ENCODE peak calls at places on chromosomes 11 and 22, in ten cellular contexts. W, K, N, Z, S, M, J, R, B and Y are unnamed samples.

GRCh38 chr11:1827095-1827797 is 7.5 kb upstream of the SYT8 start:
- DNase-seq in W (peak; percentile 90), K (no peak), N (no peak), Z (peak; percentile 58), S (peak; percentile 92), M (peak; percentile 73), J (peak; percentile 66), R (peak; percentile 73), B (peak; percentile 15), Y (peak; percentile 98)

GRCh38 chr22:49767355-49768062 is 60.2 kb downstream of the BRD1 start:
- DNase-seq in W (peak; percentile 59), K (no peak), N (no peak), Z (peak; percentile 4), S (peak; percentile 61), M (peak; percentile 45), J (peak; percentile 51), R (peak; percentile 8), B (peak; percentile 7), Y (peak; percentile 61)

GRCh38 chr11:59755701-59756495 is 722 bp downstream of the STX3 start:
- DNase-seq in W (peak; percentile 82), K (peak; percentile 58), N (peak; percentile 83), Z (no peak), S (peak; percentile 88), M (peak; percentile 91), J (peak; percentile 70), R (peak; percentile 82), B (peak; percentile 65), Y (no peak)

GRCh38 chr11:35600439-35600838 is 17.8 kb upstream of the FJX1 start:
- DNase-seq in W (no peak), K (no peak), N (peak; percentile 22), Z (no peak), S (no peak), M (no peak), J (no peak), R (no peak), B (no peak), Y (no peak)

GRCh38 chr11:44568706-44569473 is 3.4 kb downstream of the CD82 start:
- DNase-seq in W (peak; percentile 81), K (peak; percentile 79), N (peak; percentile 45), Z (peak; percentile 93), S (peak; percentile 89), M (no peak), J (peak; percentile 98), R (peak; percentile 76), B (peak; percentile 79), Y (no peak)

GRCh38 chr22:36369922-36370781 is 17.6 kb downstream of the MYH9 start:
- DNase-seq in W (no peak), K (peak; percentile 41), N (no peak), Z (no peak), S (no peak), M (peak; percentile 79), J (no peak), R (peak; percentile 62), B (no peak), Y (no peak)

GRCh38 chr22:48566741-48567140 is 1260.9 kb downstream of the BRD1 start:
- DNase-seq in W (no peak), K (no peak), N (no peak), Z (no peak), S (no peak), M (no peak), J (no peak), R (no peak), B (no peak), Y (no peak)

GRCh38 chr11:8262552-8263108 is 1.0 kb downstream of the LMO1 start:
- DNase-seq in W (peak; percentile 32), K (no peak), N (peak; percentile 45), Z (no peak), S (peak; percentile 71), M (peak; percentile 55), J (peak; percentile 40), R (no peak), B (no peak), Y (no peak)

GRCh38 chr22:31631381-31631780 is 30.6 kb downstream of the PISD start:
- DNase-seq in W (no peak), K (no peak), N (no peak), Z (no peak), S (no peak), M (no peak), J (no peak), R (no peak), B (no peak), Y (no peak)

GRCh38 chr11:64065712-64066111 is 30.0 kb downstream of the FLRT1 start:
- DNase-seq in W (no peak), K (no peak), N (no peak), Z (no peak), S (no peak), M (no peak), J (no peak), R (no peak), B (no peak), Y (no peak)

GRCh38 chr22:23240639-23241389 is 60.5 kb downstream of the BCR start:
- DNase-seq in W (peak; percentile 44), K (peak; percentile 18), N (no peak), Z (no peak), S (no peak), M (no peak), J (no peak), R (no peak), B (no peak), Y (no peak)

GRCh38 chr11:17770917-17771316 is 36.3 kb downstream of the KCNC1 start:
- DNase-seq in W (no peak), K (no peak), N (no peak), Z (no peak), S (no peak), M (no peak), J (no peak), R (no peak), B (no peak), Y (no peak)
- TF ChIP-seq CTCF in W (peak; percentile 30), K (no peak), N (no peak), Z (no peak), S (no peak), M (no peak), J (peak; percentile 38), R (no peak), B (peak; percentile 19), Y (peak; percentile 45)

DNA sequence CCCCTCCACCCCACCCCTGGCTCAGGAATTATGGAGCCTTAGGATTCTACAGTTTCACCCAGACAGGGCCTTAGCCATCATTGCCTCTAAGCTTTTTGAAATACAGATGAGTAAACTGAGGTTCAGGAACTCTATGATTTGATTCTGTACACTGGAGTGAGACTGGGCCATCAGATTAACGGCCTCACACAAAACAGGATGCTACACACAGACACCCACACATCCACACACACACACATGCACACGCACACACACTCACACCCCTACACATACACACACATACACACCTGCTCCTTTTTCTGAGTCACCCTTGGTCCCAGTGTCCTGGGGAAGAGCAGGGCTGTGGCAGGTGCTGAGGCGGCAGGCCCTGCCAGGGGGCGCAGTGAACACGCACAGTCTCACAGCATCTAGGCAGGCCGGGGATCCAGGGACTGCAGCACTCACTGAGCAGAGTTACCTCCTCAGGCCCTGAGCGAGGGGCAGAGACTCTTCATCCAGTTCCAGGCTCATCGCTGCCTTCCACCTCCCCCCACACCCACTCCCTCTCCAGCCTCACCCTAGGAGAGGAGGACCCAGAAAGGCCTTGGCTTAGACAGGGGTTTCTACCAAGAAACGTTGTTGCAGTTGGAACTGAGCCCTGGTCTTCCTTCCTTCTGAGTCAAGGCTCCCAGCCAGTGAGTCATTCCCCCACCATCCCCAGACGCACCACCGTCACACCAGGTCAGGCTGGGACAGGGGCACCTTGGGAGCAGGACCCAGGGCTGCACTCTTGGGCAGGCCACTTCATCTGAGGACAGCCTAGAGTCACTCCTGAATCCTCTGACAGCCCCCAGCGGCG is 89.8 kb upstream of the PARVA start:
- DNase-seq in W (peak; percentile 90), K (no peak), N (peak; percentile 73), Z (peak; percentile 89), S (peak; percentile 96), M (no peak), J (peak; percentile 98), R (peak; percentile 65), B (peak; percentile 83), Y (peak; percentile 96)
- TF ChIP-seq CTCF in W (peak; percentile 81), K (no peak), N (peak; percentile 31), Z (peak; percentile 87), S (peak; percentile 26), M (peak; percentile 19), J (peak; percentile 76), R (no peak), B (peak; percentile 69), Y (peak; percentile 80)

DNA sequence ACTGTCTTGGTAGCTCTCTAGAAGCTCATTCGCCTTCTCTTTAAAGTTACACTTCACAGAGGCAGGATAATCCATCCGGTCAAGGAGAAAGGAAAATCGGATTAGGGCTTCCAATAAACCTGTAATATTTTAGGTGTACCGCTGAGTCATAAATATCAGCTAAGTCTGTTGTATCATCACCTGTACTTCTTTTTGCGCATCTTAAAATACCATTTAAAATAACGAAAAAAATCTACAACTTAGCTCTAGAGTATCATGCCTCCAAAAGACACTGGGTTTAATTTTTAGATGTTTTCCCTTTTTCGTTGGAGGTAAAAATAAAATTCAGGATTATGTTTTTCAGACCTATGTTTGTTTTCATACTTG is 41.5 kb upstream of the INCENP start:
- DNase-seq in W (no peak), K (no peak), N (no peak), Z (no peak), S (no peak), M (no peak), J (no peak), R (no peak), B (no peak), Y (no peak)
- TF ChIP-seq CTCF in W (no peak), K (no peak), N (no peak), Z (no peak), S (no peak), M (no peak), J (no peak), R (no peak), B (no peak), Y (no peak)

GRCh38 chr11:13141731-13142724 is 132.9 kb downstream of the RASSF10 start:
- DNase-seq in W (no peak), K (no peak), N (no peak), Z (no peak), S (no peak), M (no peak), J (no peak), R (peak; percentile 33), B (no peak), Y (no peak)

GRCh38 chr11:13149991-13150390 is 127.6 kb upstream of the BMAL1 start:
- DNase-seq in W (no peak), K (no peak), N (no peak), Z (no peak), S (no peak), M (no peak), J (no peak), R (no peak), B (no peak), Y (no peak)

GRCh38 chr11:13140873-13141655 is 131.9 kb downstream of the RASSF10 start:
- DNase-seq in W (peak; percentile 69), K (no peak), N (no peak), Z (peak; percentile 65), S (no peak), M (peak; percentile 52), J (no peak), R (no peak), B (no peak), Y (no peak)

GRCh38 chr11:13143486-13144297 is 133.9 kb upstream of the BMAL1 start:
- DNase-seq in W (peak; percentile 66), K (no peak), N (no peak), Z (no peak), S (no peak), M (peak; percentile 54), J (no peak), R (no peak), B (no peak), Y (no peak)

DNA sequence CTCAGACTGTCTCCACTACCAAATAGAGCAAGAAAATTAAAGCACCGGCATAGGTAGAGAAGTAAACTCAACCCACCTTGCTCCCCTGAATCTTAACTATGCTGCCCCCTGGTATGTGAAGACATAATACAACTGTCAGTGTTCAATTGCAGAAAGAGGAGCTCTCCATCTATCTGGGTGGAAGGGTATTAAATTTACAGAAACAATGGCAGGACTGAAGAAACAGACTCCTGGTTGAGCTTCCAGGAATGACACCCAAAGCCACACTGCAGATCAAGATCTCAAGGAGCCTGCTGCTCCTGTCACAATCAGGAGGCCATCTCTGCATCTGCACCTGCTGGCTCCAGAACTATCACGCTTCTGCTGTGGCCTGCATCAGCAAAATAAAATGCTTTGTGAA is 132.1 kb upstream of the BMAL1 start:
- DNase-seq in W (no peak), K (no peak), N (no peak), Z (no peak), S (no peak), M (no peak), J (no peak), R (no peak), B (no peak), Y (no peak)
- TF ChIP-seq CTCF in W (peak; percentile 22), K (no peak), N (no peak), Z (peak; percentile 12), S (no peak), M (no peak), J (peak; percentile 2), R (no peak), B (peak; percentile 40), Y (no peak)